ENCODE peak calls at places on chromosome 12, in five cellular contexts. V, H, P, M and D are unnamed samples.

GRCh38 chr12:129693731-129694130 is 210.1 kb downstream of the TMEM132D start:
- DNase-seq in V (no peak), M (no peak), H (no peak), P (no peak), D (no peak)

GRCh38 chr12:68428724-68429580 is 96.8 kb upstream of the MDM1 start:
- DNase-seq in V (no peak), P (no peak), M (no peak), H (no peak), D (no peak)

GRCh38 chr12:9760699-9761406 is at the start of gene CD69:
- DNase-seq in V (no peak), M (no peak), H (peak; percentile 91), P (no peak), D (no peak)

GRCh38 chr12:62194616-62195015 is 65.6 kb upstream of the USP15 start:
- DNase-seq in P (no peak), V (no peak), M (no peak), H (no peak), D (no peak)

GRCh38 chr12:56029666-56030293 is 8.9 kb downstream of the IKZF4 start:
- DNase-seq in P (peak; percentile 47), H (peak; percentile 63), M (no peak), V (no peak), D (peak; percentile 52)

GRCh38 chr12:121110211-121110940 is 22.3 kb upstream of the P2RX7 start:
- DNase-seq in H (peak; percentile 78), V (peak; percentile 45), P (peak; percentile 29), M (peak; percentile 65), D (peak; percentile 60)

GRCh38 chr12:49933793-49934192 is 16.7 kb upstream of the AQP2 start:
- DNase-seq in M (no peak), P (no peak), H (no peak), V (no peak), D (no peak)

GRCh38 chr12:48810817-48811453 is 7.4 kb upstream of the CACNB3 start:
- DNase-seq in H (no peak), P (no peak), M (no peak), V (no peak), D (no peak)

GRCh38 chr12:120413901-120414695 is 23.8 kb upstream of the COX6A1 start:
- DNase-seq in H (no peak), M (no peak), V (no peak), P (no peak), D (no peak)

GRCh38 chr12:123497065-123497464 is 36.5 kb downstream of the RILPL1 start:
- DNase-seq in V (no peak), P (no peak), H (no peak), M (no peak), D (no peak)

GRCh38 chr12:19107750-19108149 is 21.8 kb upstream of the PLEKHA5 start:
- DNase-seq in M (no peak), H (no peak), P (no peak), V (no peak), D (no peak)

GRCh38 chr12:124299628-124300388 is 4.9 kb downstream of the RFLNA start:
- DNase-seq in P (no peak), V (no peak), M (no peak), H (no peak), D (no peak)

GRCh38 chr12:47021298-47021697 is 58.1 kb upstream of the PCED1B start:
- DNase-seq in H (peak; percentile 52), M (no peak), V (no peak), P (peak; percentile 67), D (no peak)

GRCh38 chr12:54125950-54126695 is 62.7 kb downstream of the SMUG1 start:
- DNase-seq in M (no peak), P (no peak), V (no peak), H (no peak), D (no peak)

GRCh38 chr12:3009780-3010179 is 50.6 kb downstream of the TEAD4 start:
- DNase-seq in H (no peak), P (no peak), M (no peak), V (no peak), D (no peak)

GRCh38 chr12:57868211-57868610 is 21.7 kb upstream of the CTDSP2 start:
- DNase-seq in M (no peak), H (no peak), P (no peak), V (no peak), D (no peak)

GRCh38 chr12:51127050-51127729 is 43.8 kb upstream of the CSRNP2 start:
- DNase-seq in P (peak; percentile 75), V (no peak), M (no peak), H (no peak), D (no peak)

GRCh38 chr12:27709932-27710591 is 570 bp upstream of the MRPS35 start:
- DNase-seq in V (no peak), M (no peak), H (peak; percentile 51), P (peak; percentile 12), D (no peak)

GRCh38 chr12:45235087-45236025 is 19.5 kb downstream of the ANO6 start:
- DNase-seq in P (no peak), M (no peak), V (no peak), H (peak; percentile 51), D (no peak)

GRCh38 chr12:82593143-82593542 is 93.6 kb upstream of the TMTC2 start:
- DNase-seq in M (no peak), P (no peak), H (peak; percentile 47), V (no peak), D (no peak)

GRCh38 chr12:89507015-89507824 is 17.4 kb downstream of the GALNT4 start:
- DNase-seq in H (no peak), V (no peak), P (no peak), M (no peak), D (no peak)

DNA sequence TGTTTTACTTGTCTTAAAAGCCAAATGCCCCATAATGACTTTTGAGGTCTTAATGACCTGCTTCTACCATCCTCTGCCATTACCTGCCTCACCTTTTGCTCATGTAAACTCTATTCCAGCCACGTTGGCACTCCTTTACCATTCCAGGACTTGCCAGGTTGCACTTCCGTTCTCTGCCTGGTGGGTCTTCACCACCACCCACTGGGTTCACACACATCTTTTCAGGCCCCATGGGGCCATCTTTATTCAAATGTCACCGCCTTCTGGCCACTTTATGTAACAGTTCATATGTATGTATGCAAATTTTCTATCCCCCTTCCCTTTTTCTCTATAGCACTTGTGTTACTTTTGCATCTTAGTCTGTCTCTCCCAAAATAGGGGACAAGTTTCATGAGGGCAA is 57.7 kb downstream of the ATP2A2 start:
- DNase-seq in V (no peak), H (peak; percentile 38), P (no peak), M (no peak), D (no peak)
- TF ChIP-seq CTCF in V (no peak), H (peak; percentile 11), P (no peak), M (no peak), D (peak; percentile 29)

DNA sequence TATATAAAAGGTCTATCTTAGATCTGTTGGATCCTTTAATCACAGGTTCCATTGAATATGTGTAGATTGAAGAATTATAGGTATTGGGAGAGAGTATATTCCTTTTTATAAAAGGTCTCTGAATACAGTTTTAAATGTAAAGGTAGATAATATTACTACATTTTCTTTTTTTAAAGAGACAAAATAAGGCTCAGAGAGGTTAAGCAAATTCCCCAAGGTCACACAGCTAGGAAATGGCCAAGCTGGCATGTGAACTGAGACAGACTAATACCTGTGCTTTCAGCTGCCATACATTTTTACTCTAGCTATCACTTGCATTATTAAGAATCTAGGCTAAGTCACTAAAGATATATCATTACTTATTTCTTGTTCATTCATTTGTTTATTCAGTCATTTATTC is 173.0 kb downstream of the SSPN start:
- DNase-seq in M (no peak), P (no peak), V (no peak), H (no peak), D (no peak)
- TF ChIP-seq CTCF in M (no peak), P (no peak), V (no peak), H (no peak), D (no peak)

DNA sequence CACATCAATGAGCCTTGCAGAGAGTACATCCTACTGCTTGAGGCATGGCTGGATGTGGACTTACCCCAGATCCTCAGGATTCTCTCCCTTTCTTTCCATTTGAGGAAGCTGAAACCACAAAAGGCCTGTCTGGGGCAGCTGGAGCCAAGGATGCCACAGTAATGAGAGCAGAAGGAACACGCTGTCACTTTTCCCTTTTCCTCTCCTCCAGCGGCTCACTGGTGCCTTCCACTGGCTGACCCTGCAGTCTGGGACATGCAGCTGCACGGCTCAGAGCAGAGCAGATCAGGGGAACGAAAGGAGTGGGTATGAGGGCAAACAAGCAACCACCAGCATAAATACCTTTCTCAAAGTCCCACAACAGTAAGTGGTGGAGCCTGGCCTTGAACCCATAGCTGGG is 78.2 kb downstream of the GAS2L3 start:
- DNase-seq in V (no peak), M (no peak), P (no peak), H (no peak), D (no peak)
- TF ChIP-seq CTCF in V (no peak), M (no peak), P (no peak), H (no peak), D (no peak)

GRCh38 chr12:116534341-116535121 is 24.6 kb upstream of the MAP1LC3B2 start:
- DNase-seq in P (no peak), H (no peak), V (peak; percentile 29), M (no peak), D (peak; percentile 43)

GRCh38 chr12:116529686-116530085 is 29.5 kb upstream of the MAP1LC3B2 start:
- DNase-seq in M (no peak), P (no peak), V (no peak), H (no peak), D (no peak)

GRCh38 chr12:116532986-116533342 is 26.2 kb upstream of the MAP1LC3B2 start:
- DNase-seq in H (no peak), M (no peak), P (no peak), V (no peak), D (no peak)

GRCh38 chr12:116533343-116534248 is 25.6 kb upstream of the MAP1LC3B2 start:
- DNase-seq in P (peak; percentile 57), M (no peak), V (peak; percentile 59), H (peak; percentile 66), D (peak; percentile 77)

DNA sequence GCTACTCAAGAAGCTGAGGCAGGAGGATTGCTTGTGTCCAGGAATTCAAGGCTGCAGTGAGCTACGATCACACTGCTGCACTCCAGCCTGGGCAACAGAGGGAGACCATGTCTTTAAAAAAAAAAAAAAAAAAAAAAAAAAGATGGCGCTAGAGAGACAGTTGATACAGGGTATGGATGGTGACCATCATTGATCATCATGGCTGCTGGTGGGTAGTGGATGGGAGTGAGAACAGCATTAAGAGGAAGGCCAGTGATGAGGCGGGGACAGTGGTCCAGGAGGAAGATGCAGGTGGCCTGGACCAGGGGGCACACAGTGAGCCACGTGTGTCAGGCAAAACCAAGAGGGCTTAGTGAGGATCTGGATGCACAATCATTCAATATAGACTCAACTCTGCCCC is 26.8 kb upstream of the MAP1LC3B2 start:
- DNase-seq in P (no peak), H (no peak), V (no peak), M (no peak), D (no peak)
- TF ChIP-seq CTCF in P (no peak), H (no peak), V (no peak), M (no peak), D (no peak)

GRCh38 chr12:80016684-80017083 is 81.8 kb upstream of the PPP1R12A start:
- DNase-seq in M (no peak), P (no peak), V (no peak), H (no peak), D (no peak)
- TF ChIP-seq CTCF in M (no peak), P (no peak), V (no peak), H (no peak), D (no peak)